ENCODE peak calls at places on chromosomes 11 and 22, in six cellular contexts. K is lower lobe of right lung, F is upper lobe of right lung, N is EH, X is SHP77, I is left ventricle myocardium inferior. E is an unnamed sample.

GRCh38 chr22:48602805-48603518 is 1224.7 kb downstream of the BRD1 start:
- DNase-seq in F (no peak), X (no peak), I (no peak), K (no peak), N (no peak), E (no peak)

GRCh38 chr11:117180020-117180419 is 1.5 kb downstream of the SIDT2 start:
- DNase-seq in I (no peak), K (no peak), N (peak), X (no peak), F (no peak), E (no peak)

GRCh38 chr11:60357771-60358170 is 20.6 kb upstream of the MS4A7 start:
- DNase-seq in N (no peak), K (no peak), F (no peak), X (no peak), I (no peak), E (no peak)

GRCh38 chr11:11757871-11758270 is 83.9 kb upstream of the USP47 start:
- DNase-seq in K (no peak), X (no peak), I (no peak), F (no peak), N (no peak), E (no peak)

GRCh38 chr11:133413726-133414125 is 118.6 kb downstream of the OPCML start:
- DNase-seq in N (no peak), F (no peak), X (no peak), K (no peak), I (no peak), E (no peak)

GRCh38 chr11:86245369-86246292 is 1.1 kb downstream of the EED start:
- DNase-seq in I (no peak), N (peak), K (no peak), F (no peak), X (peak), E (no peak)

GRCh38 chr11:93123351-93123898 is 74.4 kb downstream of the SLC36A4 start:
- DNase-seq in X (no peak), I (peak), K (no peak), N (peak), F (no peak), E (no peak)

GRCh38 chr11:67572747-67573419 is 10.7 kb upstream of the GSTP1 start:
- DNase-seq in K (peak), I (no peak), N (peak), X (peak), F (peak), E (peak)

GRCh38 chr11:57480409-57481137 is 20.2 kb downstream of the RTN4RL2 start:
- DNase-seq in K (peak), I (peak), N (peak), X (no peak), F (peak), E (peak)

GRCh38 chr11:46513934-46514342 is 79.9 kb downstream of the AMBRA1 start:
- DNase-seq in N (peak), F (no peak), X (no peak), I (peak), K (no peak), E (no peak)

GRCh38 chr11:19571906-19572305 is 140.7 kb upstream of the NAV2 start:
- DNase-seq in F (no peak), K (no peak), X (no peak), I (no peak), N (no peak), E (no peak)

GRCh38 chr22:40453676-40454075 is 83.3 kb downstream of the SGSM3 start:
- DNase-seq in K (no peak), F (no peak), X (no peak), N (peak), I (no peak), E (no peak)

GRCh38 chr11:93131709-93132108 is 66.1 kb downstream of the SLC36A4 start:
- DNase-seq in X (peak), I (no peak), K (no peak), N (no peak), F (no peak), E (no peak)

GRCh38 chr11:2834893-2835767 is 50.4 kb downstream of the CDKN1C start:
- DNase-seq in F (no peak), X (no peak), N (no peak), I (no peak), K (no peak), E (no peak)